ENCODE peak calls at places on chromosomes 16 and 17, in eight cellular contexts. P is A549, M is K562, N is GM12878, Y is H1, S is HCT116, G is endothelial cell of umbilical vein, B is HepG2. Q is an unnamed sample.

GRCh38 chr17:72788950-72789585 is 303.4 kb downstream of the SLC39A11 start:
- DNase-seq in P (no peak), M (no peak), N (no peak), Y (no peak), S (no peak), G (no peak), B (peak), Q (no peak)

GRCh38 chr17:35341465-35341992 is 31.9 kb downstream of the SLFN11 start:
- DNase-seq in P (no peak), M (no peak), N (peak), Y (no peak), S (no peak), G (no peak), B (no peak), Q (peak)

GRCh38 chr16:47965439-47965838 is 190.4 kb downstream of the ABCC12 start:
- DNase-seq in P (no peak), M (no peak), N (no peak), Y (peak), S (no peak), G (no peak), B (no peak), Q (no peak)

GRCh38 chr17:4715071-4715749 is 4.8 kb downstream of the ARRB2 start:
- DNase-seq in P (no peak), M (no peak), N (no peak), Y (no peak), S (no peak), G (no peak), B (no peak), Q (peak)

GRCh38 chr17:28726912-28727726 is 1.1 kb upstream of the TLCD1 start:
- DNase-seq in P (peak), M (peak), N (peak), Y (peak), S (peak), G (peak), B (peak), Q (peak)

GRCh38 chr17:29613371-29613837 is 9.3 kb downstream of the CORO6 start:
- DNase-seq in P (peak), M (no peak), N (no peak), Y (no peak), S (no peak), G (peak), B (peak), Q (peak)

GRCh38 chr17:70613681-70614080 is 444.3 kb downstream of the KCNJ2 start:
- DNase-seq in P (no peak), M (no peak), N (no peak), Y (no peak), S (no peak), G (no peak), B (no peak), Q (no peak)

GRCh38 chr16:27779719-27780161 is 229.8 kb downstream of the KATNIP start:
- DNase-seq in P (peak), M (peak), N (no peak), Y (peak), S (no peak), G (no peak), B (peak), Q (no peak)

GRCh38 chr16:16045311-16045710 is 95.9 kb downstream of the ABCC1 start:
- DNase-seq in P (no peak), M (no peak), N (no peak), Y (no peak), S (no peak), G (no peak), B (no peak), Q (no peak)

GRCh38 chr17:73250851-73251640 is 10.6 kb downstream of the CPSF4L start:
- DNase-seq in P (no peak), M (no peak), N (no peak), Y (no peak), S (no peak), G (no peak), B (no peak), Q (no peak)

GRCh38 chr16:54934536-54935410 is 4.1 kb downstream of the IRX5 start:
- DNase-seq in P (no peak), M (no peak), N (no peak), Y (no peak), S (no peak), G (peak), B (no peak), Q (no peak)

GRCh38 chr16:22694887-22695382 is 119.0 kb upstream of the HS3ST2 start:
- DNase-seq in P (no peak), M (no peak), N (no peak), Y (no peak), S (no peak), G (no peak), B (no peak), Q (no peak)

GRCh38 chr16:84266451-84266850 is 26.6 kb upstream of the KCNG4 start:
- DNase-seq in P (peak), M (peak), N (peak), Y (no peak), S (peak), G (peak), B (peak), Q (peak)

GRCh38 chr16:48617711-48618148 is 7.8 kb upstream of the N4BP1 start:
- DNase-seq in P (no peak), M (no peak), N (no peak), Y (no peak), S (no peak), G (peak), B (no peak), Q (no peak)

GRCh38 chr16:70550082-70550481 is 26.5 kb downstream of the SF3B3 start:
- DNase-seq in P (no peak), M (no peak), N (no peak), Y (no peak), S (no peak), G (no peak), B (no peak), Q (no peak)

DNA sequence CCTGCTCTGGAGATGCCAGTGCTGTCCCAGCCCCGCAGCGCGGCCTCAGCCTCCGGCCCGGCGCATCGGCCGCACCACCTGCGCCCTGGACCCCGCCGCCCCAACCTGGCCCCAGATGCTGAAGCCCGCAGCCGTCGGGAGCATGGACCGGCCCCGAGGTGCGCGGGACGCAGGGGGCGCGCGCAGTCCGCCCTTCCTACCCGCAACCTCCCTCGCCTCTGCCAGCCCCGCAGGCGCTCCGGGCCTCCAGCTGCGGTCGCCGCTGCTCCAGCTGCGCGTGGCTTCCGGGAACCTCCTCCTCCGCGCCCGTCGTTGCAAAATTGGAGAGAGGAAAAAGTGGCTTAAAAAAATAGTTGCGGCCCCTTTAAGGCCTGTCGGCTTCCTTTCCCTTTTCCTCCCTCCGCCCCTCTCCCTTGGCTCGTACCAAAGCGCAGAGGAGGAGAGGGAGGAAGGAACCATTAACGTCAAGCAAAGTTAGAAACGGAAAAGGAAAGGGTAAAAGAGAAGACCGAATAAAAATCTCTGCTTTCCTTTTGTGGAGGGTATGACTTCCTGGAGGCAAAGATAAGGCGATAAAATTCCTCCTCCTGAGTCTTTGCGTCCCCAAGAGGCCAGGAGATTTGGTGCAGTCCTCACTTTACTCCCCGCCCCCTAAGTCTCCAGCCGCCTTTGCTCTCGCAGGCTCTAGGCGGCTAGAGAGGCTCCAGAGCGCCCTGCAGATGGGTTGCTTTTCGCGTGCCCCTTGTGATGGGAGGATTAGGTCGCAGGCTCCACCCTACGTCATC is at the start of gene CDIPT:
- DNase-seq in P (peak), M (peak), N (peak), Y (peak), S (peak), G (peak), B (peak), Q (peak)
- TF ChIP-seq POLR2A in P (peak), M (peak), N (peak), Y (peak), S (peak), G (peak), B (peak), Q (peak)

GRCh38 chr16:3774156-3774767 is 56.9 kb upstream of the TRAP1 start:
- DNase-seq in P (no peak), M (no peak), N (no peak), Y (no peak), S (no peak), G (no peak), B (no peak), Q (no peak)
- TF ChIP-seq MAX in P (no peak), M (no peak), N (no peak), Y (no peak), S (no peak), G (no peak), B (no peak), Q (no peak)

DNA sequence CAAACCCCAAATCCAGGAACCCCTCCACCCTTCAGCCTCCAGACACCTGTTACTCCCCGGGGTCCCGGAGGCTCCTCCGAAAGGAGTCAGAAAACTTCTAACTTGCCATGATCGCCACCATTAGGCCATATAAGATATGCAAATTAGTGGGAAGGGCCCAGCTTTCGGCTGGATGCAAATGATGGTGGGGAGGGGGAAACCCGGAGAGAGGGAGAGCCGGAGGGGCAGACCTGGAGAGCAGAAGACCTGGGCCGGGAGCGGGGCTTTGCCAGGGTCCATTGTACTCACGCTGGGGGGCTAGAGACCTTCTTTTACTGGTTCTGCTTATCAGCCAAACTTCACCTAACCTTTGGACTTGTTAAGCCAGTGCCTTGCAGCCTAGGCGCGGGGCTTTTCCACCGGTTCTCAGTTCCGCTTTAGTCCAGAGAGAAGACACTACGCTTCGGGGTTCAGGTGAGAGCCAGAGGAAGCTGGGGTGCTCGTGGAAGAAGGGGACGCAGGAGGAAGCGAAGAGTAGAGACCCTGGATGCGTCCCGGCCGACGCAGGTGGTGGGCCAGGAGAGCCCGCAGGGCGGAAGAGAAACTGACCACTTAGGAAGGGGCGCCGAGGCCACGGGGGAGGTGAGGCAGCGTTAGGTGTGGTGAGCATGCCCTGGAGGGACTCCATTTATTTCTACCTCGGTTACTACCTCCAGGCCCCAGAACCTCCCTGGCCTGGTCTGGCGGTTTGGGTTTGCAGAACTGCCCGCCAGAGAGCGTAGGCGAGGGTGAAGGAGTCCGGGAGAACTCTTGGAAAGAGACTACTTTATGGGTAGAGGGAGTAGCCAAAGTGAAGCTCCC is at the start of gene HNF1B:
- DNase-seq in P (peak), M (no peak), N (no peak), Y (no peak), S (no peak), G (no peak), B (peak), Q (no peak)
- TF ChIP-seq POLR2A in P (peak), M (no peak), N (peak), Y (no peak), S (no peak), G (no peak), B (peak), Q (no peak)

GRCh38 chr17:80147035-80147939 is at the start of gene EIF4A3:
- DNase-seq in P (peak), M (peak), N (peak), Y (peak), S (peak), G (peak), B (peak), Q (peak)

GRCh38 chr17:80141463-80142165 is 5.3 kb downstream of the EIF4A3 start:
- DNase-seq in P (no peak), M (no peak), N (no peak), Y (no peak), S (no peak), G (no peak), B (no peak), Q (no peak)

GRCh38 chr17:80145076-80146075 is 1.6 kb downstream of the EIF4A3 start:
- DNase-seq in P (no peak), M (no peak), N (no peak), Y (no peak), S (no peak), G (peak), B (no peak), Q (no peak)

GRCh38 chr17:80142929-80143328 is 4.0 kb downstream of the EIF4A3 start:
- DNase-seq in P (no peak), M (no peak), N (no peak), Y (no peak), S (no peak), G (no peak), B (no peak), Q (no peak)

DNA sequence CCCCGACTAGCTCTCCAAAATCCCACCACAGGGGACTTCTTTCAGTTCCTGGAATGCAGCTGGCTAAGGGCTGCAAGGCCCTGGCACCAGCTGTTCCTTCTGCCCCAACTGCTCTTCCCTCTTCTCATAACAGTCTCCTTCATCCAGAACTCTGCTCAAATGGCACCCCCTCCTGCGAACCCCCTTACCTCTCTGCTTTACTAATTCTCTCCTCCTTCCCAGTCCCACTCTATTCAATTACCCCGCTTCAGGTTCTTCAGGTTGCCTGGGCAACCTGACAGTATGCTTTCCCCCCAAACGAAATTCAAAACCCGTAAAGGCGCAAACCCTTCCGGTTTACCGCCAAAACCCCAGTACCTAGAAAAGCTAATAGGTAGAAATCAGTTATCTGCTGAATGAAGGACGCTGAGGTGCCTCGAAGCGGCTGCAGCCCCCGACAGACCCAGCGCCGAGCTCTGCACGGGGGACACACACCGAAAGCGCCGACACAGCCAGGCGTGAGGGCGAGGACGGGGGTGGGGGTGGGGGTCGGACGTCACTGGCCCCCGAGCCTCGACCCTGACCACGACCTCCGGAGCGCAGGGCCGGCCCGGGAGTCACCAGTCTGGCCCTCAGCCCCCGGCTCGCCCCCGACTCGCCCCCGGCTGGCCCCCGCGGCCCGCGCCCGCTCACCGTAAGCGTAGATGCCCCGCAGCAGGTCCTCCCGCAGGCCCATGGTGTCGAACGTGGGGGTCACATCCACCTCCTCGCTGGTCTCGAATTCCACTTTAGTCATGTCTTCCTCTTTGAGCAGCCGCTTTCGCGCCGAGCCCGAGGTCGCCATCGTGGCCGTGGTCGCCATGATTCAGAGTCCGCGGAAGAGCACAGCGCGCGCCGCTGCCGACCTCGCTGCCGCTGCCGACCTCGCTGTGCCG is 550 bp downstream of the EIF4A3 start:
- DNase-seq in P (peak), M (peak), N (no peak), Y (no peak), S (no peak), G (peak), B (no peak), Q (peak)
- TF ChIP-seq MAX in P (no peak), M (no peak), N (no peak), Y (no peak), S (no peak), G (no peak), B (no peak), Q (no peak)

GRCh38 chr17:7312432-7313027 is 2.6 kb downstream of the GPS2 start:
- DNase-seq in P (no peak), M (no peak), N (no peak), Y (no peak), S (no peak), G (no peak), B (no peak), Q (no peak)
- TF ChIP-seq POLR2A in P (peak), M (no peak), N (peak), Y (no peak), S (no peak), G (no peak), B (peak), Q (no peak)

GRCh38 chr17:77959216-77959925 is 868 bp downstream of the TNRC6C start:
- DNase-seq in P (no peak), M (peak), N (no peak), Y (no peak), S (no peak), G (no peak), B (no peak), Q (peak)

GRCh38 chr17:77959926-77960521 is 1.5 kb downstream of the TNRC6C start:
- DNase-seq in P (no peak), M (peak), N (no peak), Y (no peak), S (no peak), G (peak), B (no peak), Q (no peak)

GRCh38 chr17:77963441-77963840 is 4.9 kb downstream of the TNRC6C start:
- DNase-seq in P (no peak), M (peak), N (no peak), Y (no peak), S (no peak), G (peak), B (peak), Q (peak)

GRCh38 chr17:77962349-77962748 is 3.8 kb downstream of the TNRC6C start:
- DNase-seq in P (no peak), M (no peak), N (no peak), Y (no peak), S (no peak), G (no peak), B (no peak), Q (no peak)

DNA sequence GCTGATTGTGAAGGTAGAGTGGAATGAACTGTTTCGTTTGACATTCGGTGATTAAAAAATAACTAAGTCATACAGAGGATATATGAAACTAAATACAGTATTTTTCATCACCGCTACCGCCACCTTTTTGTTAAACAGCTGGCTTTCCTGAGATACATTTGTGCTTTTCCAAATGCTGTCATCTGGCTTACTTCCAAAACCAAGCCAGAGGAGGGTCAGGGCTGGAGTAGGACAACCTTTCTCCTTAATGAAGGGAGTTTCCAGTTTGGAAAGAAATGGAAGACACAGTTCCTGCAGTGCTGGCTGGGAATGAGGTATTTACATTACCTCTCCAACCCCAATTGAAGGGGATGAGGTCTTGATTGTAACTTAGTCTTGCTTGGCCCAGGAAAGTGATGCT is 3.2 kb downstream of the TNRC6C start:
- DNase-seq in P (no peak), M (no peak), N (no peak), Y (no peak), S (no peak), G (no peak), B (no peak), Q (no peak)
- TF ChIP-seq MAX in P (no peak), M (no peak), N (no peak), Y (no peak), S (no peak), G (no peak), B (no peak), Q (no peak)

Q was measured in NB4.